ENCODE peak calls at places on chromosome 22, in six cellular contexts. Y is MM.1S, C is IMR-90, E is Peyer's patch, V is HCT116, A is psoas muscle. F is an unnamed sample. For H3K4me1, the result is how much of the 10 kb centered on the place peaks cover.

GRCh38 chr22:20079745-20080444 is at the start of gene DGCR8:
- DNase-seq in Y (peak), V (peak), E (peak), C (peak), A (peak), F (peak)

GRCh38 chr22:19291218-19291579 is 320 bp downstream of the CLTCL1 start:
- DNase-seq in A (peak), Y (no peak), C (no peak), E (peak), V (no peak), F (no peak)

GRCh38 chr22:31829505-31829904 is 75.7 kb downstream of the DEPDC5 start:
- DNase-seq in E (no peak), C (peak), A (peak), V (peak), Y (no peak), F (no peak)

GRCh38 chr22:31084811-31085492 is 3.8 kb downstream of the SMTN start:
- DNase-seq in A (peak), E (peak), C (peak), V (no peak), Y (peak), F (peak)

GRCh38 chr22:26894766-26895485 is 237.5 kb downstream of the MIAT start:
- DNase-seq in V (peak), E (no peak), Y (no peak), A (no peak), C (peak), F (no peak)

GRCh38 chr22:35154937-35155387 is 89.0 kb downstream of the ISX start:
- DNase-seq in E (peak), Y (peak), C (peak), A (peak), V (peak), F (no peak)

GRCh38 chr22:27107824-27108223 is 450.4 kb downstream of the MIAT start:
- DNase-seq in A (peak), C (peak), V (peak), E (peak), Y (no peak), F (peak)

GRCh38 chr22:49423125-49423650 is 404.5 kb downstream of the BRD1 start:
- DNase-seq in V (no peak), C (no peak), Y (peak), A (no peak), E (no peak), F (no peak)

GRCh38 chr22:39938509-39938908 is 21.7 kb upstream of the TMA7B start:
- DNase-seq in C (no peak), Y (no peak), V (no peak), E (no peak), A (no peak), F (no peak)

GRCh38 chr22:49996532-49997220 is 15.9 kb downstream of the IL17REL start:
- DNase-seq in E (no peak), Y (no peak), C (no peak), V (no peak), A (no peak), F (no peak)

GRCh38 chr22:31933406-31933805 is 10.9 kb upstream of the YWHAH start:
- DNase-seq in V (no peak), C (no peak), E (peak), Y (no peak), A (no peak), F (no peak)

DNA sequence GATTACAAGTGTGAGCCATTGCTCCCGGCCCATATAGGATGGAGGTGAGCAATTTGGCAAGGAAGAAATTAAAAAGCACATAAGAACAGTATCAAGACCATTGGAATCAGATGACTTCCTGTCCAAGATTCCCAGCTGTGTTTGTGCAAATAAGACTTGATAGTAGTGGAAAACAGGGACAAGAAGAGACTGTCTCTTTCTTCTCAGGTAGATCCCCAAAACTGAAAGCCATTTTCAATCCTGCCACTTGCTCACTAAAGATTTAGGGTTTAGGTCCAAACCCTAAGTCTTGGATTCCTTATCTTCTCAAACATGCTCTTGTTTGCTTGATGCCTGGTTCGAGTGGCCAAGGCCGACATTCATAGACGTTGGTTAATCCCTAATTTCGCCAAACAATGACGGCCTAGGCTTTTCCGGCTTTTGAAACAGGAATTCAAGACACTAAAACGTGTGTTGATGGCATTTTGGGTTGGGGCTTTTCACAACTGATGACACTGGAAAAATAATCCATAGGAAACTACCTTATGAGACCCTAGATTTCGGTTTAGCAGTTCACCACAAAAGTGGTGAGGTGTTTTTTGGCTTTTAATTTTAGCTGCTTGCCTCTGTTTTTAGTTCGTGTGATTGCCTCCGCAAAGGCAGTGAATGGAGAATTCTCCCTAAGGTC is 1.0 kb upstream of the GTPBP1 start:
- DNase-seq in A (no peak), C (no peak), E (no peak), V (no peak), Y (peak), F (no peak)
- H3K4me1 ChIP-seq in A (under half), C (under half), E (under half), V (under half), Y (under half), F (under half)

GRCh38 chr22:25853902-25854301 is 111.9 kb downstream of the MYO18B start:
- DNase-seq in E (no peak), Y (no peak), C (no peak), V (peak), A (no peak), F (no peak)
- TF ChIP-seq CTCF in E (no peak), Y (peak), C (no peak), V (peak), A (no peak), F (no peak)

GRCh38 chr22:41996826-41997225 is 1.8 kb upstream of the WBP2NL start:
- DNase-seq in E (no peak), C (no peak), Y (no peak), A (no peak), V (no peak), F (no peak)
- H3K4me3 ChIP-seq in E (no peak), C (no peak), Y (no peak), A (no peak), V (no peak), F (no peak)

GRCh38 chr22:36348760-36349159 is 39.0 kb downstream of the MYH9 start:
- DNase-seq in A (no peak), C (no peak), E (no peak), V (no peak), Y (no peak), F (no peak)
- H3K4me1 ChIP-seq in A (half or more), C (under half), E (under half), V (under half), Y (under half), F (half or more)

DNA sequence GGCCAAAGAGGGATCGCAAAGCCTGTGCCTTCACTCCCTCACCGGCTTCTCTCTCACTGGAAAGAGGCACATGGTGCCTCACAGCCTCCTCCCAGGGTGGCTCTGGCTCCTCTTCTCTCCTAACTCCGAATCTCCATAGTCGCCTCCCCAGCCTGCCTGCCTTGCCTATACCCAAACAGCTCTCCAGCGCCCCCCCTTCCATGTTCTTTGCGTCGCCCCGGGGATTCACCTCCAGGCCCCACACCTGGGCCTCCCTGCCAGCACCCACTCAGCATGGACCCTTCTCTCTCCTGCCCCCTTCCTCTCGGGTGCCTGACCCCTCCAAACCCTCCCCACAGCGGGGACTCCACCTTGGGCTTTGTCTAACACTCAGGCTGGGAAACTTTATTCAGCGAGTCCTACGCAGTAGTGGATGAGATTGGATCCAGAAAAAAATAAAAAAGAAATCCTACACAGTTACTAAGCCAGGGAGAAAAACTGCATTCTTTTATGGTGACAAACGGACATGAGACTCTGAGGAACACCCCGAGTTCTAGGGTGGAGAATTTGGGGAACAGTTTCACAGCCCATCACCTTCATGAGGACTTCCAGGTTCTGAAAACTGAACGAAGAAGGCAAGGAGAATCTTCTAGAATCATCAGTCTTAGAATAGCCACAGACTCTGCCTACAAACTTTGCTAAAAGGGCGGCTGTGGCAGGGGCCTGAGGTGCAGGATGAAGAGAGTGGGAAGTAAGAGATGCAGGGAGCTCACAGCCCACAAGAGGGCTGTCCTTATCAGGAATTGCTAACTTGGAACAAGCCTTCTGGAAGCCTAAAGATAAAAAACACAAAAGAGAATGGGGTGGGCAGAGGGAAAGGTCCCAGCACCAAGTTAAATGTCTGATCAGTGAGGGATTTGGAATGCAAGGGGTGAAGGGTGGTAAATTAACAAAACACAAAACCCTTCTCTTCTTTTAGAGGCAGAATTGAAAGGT is 5.3 kb downstream of the PPM1F start:
- DNase-seq in V (no peak), A (no peak), C (peak), Y (no peak), E (no peak), F (no peak)
- TF ChIP-seq CTCF in V (peak), A (peak), C (peak), Y (no peak), E (peak), F (no peak)

GRCh38 chr22:17201285-17201945 is 17.8 kb downstream of the ADA2 start:
- DNase-seq in C (peak), E (no peak), Y (no peak), V (no peak), A (no peak), F (no peak)
- H3K4me3 ChIP-seq in C (no peak), E (no peak), Y (no peak), V (no peak), A (no peak), F (no peak)

F was measured in ascending aorta.